ENCODE peak calls at places on chromosomes 11 and 22, in four cellular contexts. J is OCI-LY7, V is hippocampal formation, Q is Kasumi-1. M is an unnamed sample.

GRCh38 chr11:69923196-69923595 is 104.0 kb upstream of the FGF3 start:
- DNase-seq in V (no peak), J (no peak), Q (no peak), M (no peak)

GRCh38 chr22:20243545-20244249 is 24.4 kb downstream of the RTN4R start:
- DNase-seq in V (peak), J (peak), Q (peak), M (peak)

GRCh38 chr11:59981106-59981770 is 17.4 kb downstream of the OOSP4A start:
- DNase-seq in V (no peak), J (no peak), Q (no peak), M (no peak)

GRCh38 chr11:123020968-123021367 is 39.3 kb upstream of the BSX start:
- DNase-seq in V (no peak), Q (peak), J (peak), M (peak)

GRCh38 chr22:37126882-37127281 is 17.4 kb upstream of the TMPRSS6 start:
- DNase-seq in V (no peak), J (peak), Q (no peak), M (no peak)

GRCh38 chr22:24706732-24707476 is 67.6 kb downstream of the PIWIL3 start:
- DNase-seq in Q (no peak), J (no peak), V (no peak), M (no peak)

GRCh38 chr11:6249822-6250555 is 9.6 kb upstream of the CCKBR start:
- DNase-seq in Q (peak), V (no peak), J (no peak), M (peak)

GRCh38 chr11:118078972-118079411 is 2.1 kb downstream of the TMPRSS4 start:
- DNase-seq in V (no peak), Q (no peak), J (no peak), M (no peak)

GRCh38 chr11:9616858-9617257 is 43.4 kb downstream of the WEE1 start:
- DNase-seq in J (peak), Q (no peak), V (no peak), M (no peak)

GRCh38 chr11:85029964-85030363 is 597.2 kb downstream of the DLG2 start:
- DNase-seq in V (no peak), Q (no peak), J (no peak), M (no peak)

GRCh38 chr11:76455331-76455730 is 10.5 kb downstream of the EMSY start:
- DNase-seq in J (no peak), V (no peak), Q (no peak), M (no peak)